ENCODE peak calls at places on chromosomes 13 and 19, in ten cellular contexts. One of them, this sample, is unnamed.

GRCh38 chr19:378706-379105 is 30.2 kb downstream of the C2CD4C start:
- DNase-seq in HCT116: no peak
- DNase-seq in HFFc6: no peak
- DNase-seq in NCI-H524 treated with DMSO at 0.1 percent for 48 hours: no peak
- DNase-seq in substantia nigra: no peak
- DNase-seq in GM13977: no peak
- DNase-seq in left cardiac atrium: no peak
- DNase-seq in iris pigment epithelial cell: no peak
- DNase-seq in spleen: peak
- DNase-seq in hypothalamus: no peak
- DNase-seq in this sample: no peak

GRCh38 chr13:86882107-86882506 is 789.1 kb upstream of the SLITRK5 start:
- DNase-seq in HCT116: no peak
- DNase-seq in HFFc6: no peak
- DNase-seq in NCI-H524 treated with DMSO at 0.1 percent for 48 hours: no peak
- DNase-seq in substantia nigra: no peak
- DNase-seq in GM13977: no peak
- DNase-seq in left cardiac atrium: no peak
- DNase-seq in iris pigment epithelial cell: no peak
- DNase-seq in spleen: peak
- DNase-seq in hypothalamus: no peak
- DNase-seq in this sample: no peak

GRCh38 chr19:41758846-41759245 is 3.5 kb downstream of the CEACAM6 start:
- DNase-seq in HCT116: no peak
- DNase-seq in HFFc6: no peak
- DNase-seq in NCI-H524 treated with DMSO at 0.1 percent for 48 hours: no peak
- DNase-seq in substantia nigra: no peak
- DNase-seq in GM13977: no peak
- DNase-seq in left cardiac atrium: no peak
- DNase-seq in iris pigment epithelial cell: no peak
- DNase-seq in spleen: no peak
- DNase-seq in hypothalamus: no peak
- DNase-seq in this sample: no peak

GRCh38 chr13:46097015-46097414 is 7.8 kb downstream of the CPB2 start:
- DNase-seq in HCT116: no peak
- DNase-seq in HFFc6: no peak
- DNase-seq in NCI-H524 treated with DMSO at 0.1 percent for 48 hours: no peak
- DNase-seq in substantia nigra: peak
- DNase-seq in GM13977: no peak
- DNase-seq in left cardiac atrium: no peak
- DNase-seq in iris pigment epithelial cell: no peak
- DNase-seq in spleen: no peak
- DNase-seq in hypothalamus: no peak
- DNase-seq in this sample: no peak

GRCh38 chr19:5990289-5990797 is 12.4 kb upstream of the RANBP3 start:
- DNase-seq in HCT116: no peak
- DNase-seq in HFFc6: no peak
- DNase-seq in NCI-H524 treated with DMSO at 0.1 percent for 48 hours: no peak
- DNase-seq in substantia nigra: no peak
- DNase-seq in GM13977: no peak
- DNase-seq in left cardiac atrium: no peak
- DNase-seq in iris pigment epithelial cell: no peak
- DNase-seq in spleen: no peak
- DNase-seq in hypothalamus: no peak
- DNase-seq in this sample: no peak

GRCh38 chr13:25493930-25494707 is 122.3 kb downstream of the ATP8A2 start:
- DNase-seq in HCT116: no peak
- DNase-seq in HFFc6: no peak
- DNase-seq in NCI-H524 treated with DMSO at 0.1 percent for 48 hours: no peak
- DNase-seq in substantia nigra: no peak
- DNase-seq in GM13977: no peak
- DNase-seq in left cardiac atrium: no peak
- DNase-seq in iris pigment epithelial cell: no peak
- DNase-seq in spleen: no peak
- DNase-seq in hypothalamus: no peak
- DNase-seq in this sample: no peak

GRCh38 chr19:40191836-40192646 is 815 bp downstream of the MAP3K10 start:
- DNase-seq in HCT116: no peak
- DNase-seq in HFFc6: no peak
- DNase-seq in NCI-H524 treated with DMSO at 0.1 percent for 48 hours: no peak
- DNase-seq in substantia nigra: no peak
- DNase-seq in GM13977: peak
- DNase-seq in left cardiac atrium: peak
- DNase-seq in iris pigment epithelial cell: peak
- DNase-seq in spleen: peak
- DNase-seq in hypothalamus: peak
- DNase-seq in this sample: no peak

GRCh38 chr13:53137777-53138176 is 109.2 kb downstream of the OLFM4 start:
- DNase-seq in HCT116: no peak
- DNase-seq in HFFc6: peak
- DNase-seq in NCI-H524 treated with DMSO at 0.1 percent for 48 hours: no peak
- DNase-seq in substantia nigra: no peak
- DNase-seq in GM13977: no peak
- DNase-seq in left cardiac atrium: no peak
- DNase-seq in iris pigment epithelial cell: peak
- DNase-seq in spleen: no peak
- DNase-seq in hypothalamus: no peak
- DNase-seq in this sample: no peak

GRCh38 chr19:45251452-45252354 is 632 bp downstream of the MARK4 start:
- DNase-seq in HCT116: no peak
- DNase-seq in HFFc6: no peak
- DNase-seq in NCI-H524 treated with DMSO at 0.1 percent for 48 hours: no peak
- DNase-seq in substantia nigra: no peak
- DNase-seq in GM13977: peak
- DNase-seq in left cardiac atrium: no peak
- DNase-seq in iris pigment epithelial cell: no peak
- DNase-seq in spleen: peak
- DNase-seq in hypothalamus: peak
- DNase-seq in this sample: no peak

GRCh38 chr19:510606-511100 is 3.4 kb downstream of the TPGS1 start:
- DNase-seq in HCT116: peak
- DNase-seq in HFFc6: peak
- DNase-seq in NCI-H524 treated with DMSO at 0.1 percent for 48 hours: no peak
- DNase-seq in substantia nigra: peak
- DNase-seq in GM13977: peak
- DNase-seq in left cardiac atrium: peak
- DNase-seq in iris pigment epithelial cell: peak
- DNase-seq in spleen: peak
- DNase-seq in hypothalamus: peak
- DNase-seq in this sample: peak

GRCh38 chr19:47607564-47608073 is 1.3 kb upstream of the BICRA start:
- DNase-seq in HCT116: no peak
- DNase-seq in HFFc6: no peak
- DNase-seq in NCI-H524 treated with DMSO at 0.1 percent for 48 hours: no peak
- DNase-seq in substantia nigra: no peak
- DNase-seq in GM13977: no peak
- DNase-seq in left cardiac atrium: no peak
- DNase-seq in iris pigment epithelial cell: no peak
- DNase-seq in spleen: no peak
- DNase-seq in hypothalamus: no peak
- DNase-seq in this sample: no peak

GRCh38 chr19:37361994-37362393 is 8.9 kb upstream of the ZNF527 start:
- DNase-seq in HCT116: no peak
- DNase-seq in HFFc6: peak
- DNase-seq in NCI-H524 treated with DMSO at 0.1 percent for 48 hours: no peak
- DNase-seq in substantia nigra: no peak
- DNase-seq in GM13977: no peak
- DNase-seq in left cardiac atrium: no peak
- DNase-seq in iris pigment epithelial cell: peak
- DNase-seq in spleen: no peak
- DNase-seq in hypothalamus: no peak
- DNase-seq in this sample: no peak

GRCh38 chr19:42178791-42179500 is 38.5 kb downstream of the DEDD2 start:
- DNase-seq in HCT116: no peak
- DNase-seq in HFFc6: no peak
- DNase-seq in NCI-H524 treated with DMSO at 0.1 percent for 48 hours: peak
- DNase-seq in substantia nigra: no peak
- DNase-seq in GM13977: no peak
- DNase-seq in left cardiac atrium: no peak
- DNase-seq in iris pigment epithelial cell: no peak
- DNase-seq in spleen: no peak
- DNase-seq in hypothalamus: no peak
- DNase-seq in this sample: no peak

GRCh38 chr13:66859934-66860867 is 369.9 kb downstream of the PCDH9 start:
- DNase-seq in HCT116: no peak
- DNase-seq in HFFc6: no peak
- DNase-seq in NCI-H524 treated with DMSO at 0.1 percent for 48 hours: no peak
- DNase-seq in substantia nigra: no peak
- DNase-seq in GM13977: no peak
- DNase-seq in left cardiac atrium: no peak
- DNase-seq in iris pigment epithelial cell: no peak
- DNase-seq in spleen: no peak
- DNase-seq in hypothalamus: no peak
- DNase-seq in this sample: no peak

GRCh38 chr13:109700176-109700575 is 86.2 kb downstream of the IRS2 start:
- DNase-seq in HCT116: no peak
- DNase-seq in HFFc6: no peak
- DNase-seq in NCI-H524 treated with DMSO at 0.1 percent for 48 hours: peak
- DNase-seq in substantia nigra: peak
- DNase-seq in GM13977: no peak
- DNase-seq in left cardiac atrium: peak
- DNase-seq in iris pigment epithelial cell: peak
- DNase-seq in spleen: no peak
- DNase-seq in hypothalamus: no peak
- DNase-seq in this sample: no peak

GRCh38 chr13:27280009-27280646 is 9.5 kb downstream of the RASL11A start:
- DNase-seq in HCT116: no peak
- DNase-seq in HFFc6: no peak
- DNase-seq in NCI-H524 treated with DMSO at 0.1 percent for 48 hours: no peak
- DNase-seq in substantia nigra: no peak
- DNase-seq in GM13977: no peak
- DNase-seq in left cardiac atrium: no peak
- DNase-seq in iris pigment epithelial cell: no peak
- DNase-seq in spleen: no peak
- DNase-seq in hypothalamus: no peak
- DNase-seq in this sample: no peak

GRCh38 chr13:35767256-35767981 is 290.9 kb upstream of the MAB21L1 start:
- DNase-seq in HCT116: no peak
- DNase-seq in HFFc6: no peak
- DNase-seq in NCI-H524 treated with DMSO at 0.1 percent for 48 hours: peak
- DNase-seq in substantia nigra: no peak
- DNase-seq in GM13977: no peak
- DNase-seq in left cardiac atrium: no peak
- DNase-seq in iris pigment epithelial cell: no peak
- DNase-seq in spleen: no peak
- DNase-seq in hypothalamus: no peak
- DNase-seq in this sample: no peak

GRCh38 chr19:36046443-36047050 is 7.5 kb downstream of the THAP8 start:
- DNase-seq in HCT116: no peak
- DNase-seq in HFFc6: no peak
- DNase-seq in NCI-H524 treated with DMSO at 0.1 percent for 48 hours: no peak
- DNase-seq in substantia nigra: peak
- DNase-seq in GM13977: no peak
- DNase-seq in left cardiac atrium: no peak
- DNase-seq in iris pigment epithelial cell: peak
- DNase-seq in spleen: no peak
- DNase-seq in hypothalamus: no peak
- DNase-seq in this sample: no peak

GRCh38 chr19:17183271-17183757 is 31.8 kb upstream of the USE1 start:
- DNase-seq in HCT116: no peak
- DNase-seq in HFFc6: no peak
- DNase-seq in NCI-H524 treated with DMSO at 0.1 percent for 48 hours: no peak
- DNase-seq in substantia nigra: no peak
- DNase-seq in GM13977: no peak
- DNase-seq in left cardiac atrium: no peak
- DNase-seq in iris pigment epithelial cell: no peak
- DNase-seq in spleen: peak
- DNase-seq in hypothalamus: no peak
- DNase-seq in this sample: no peak

GRCh38 chr19:17560205-17560595 is 4.8 kb downstream of the COLGALT1 start:
- DNase-seq in HCT116: no peak
- DNase-seq in HFFc6: peak
- DNase-seq in NCI-H524 treated with DMSO at 0.1 percent for 48 hours: no peak
- DNase-seq in substantia nigra: no peak
- DNase-seq in GM13977: no peak
- DNase-seq in left cardiac atrium: peak
- DNase-seq in iris pigment epithelial cell: peak
- DNase-seq in spleen: no peak
- DNase-seq in hypothalamus: no peak
- DNase-seq in this sample: no peak

GRCh38 chr13:53058077-53058660 is 29.6 kb downstream of the OLFM4 start:
- DNase-seq in HCT116: no peak
- DNase-seq in HFFc6: no peak
- DNase-seq in NCI-H524 treated with DMSO at 0.1 percent for 48 hours: no peak
- DNase-seq in substantia nigra: no peak
- DNase-seq in GM13977: no peak
- DNase-seq in left cardiac atrium: no peak
- DNase-seq in iris pigment epithelial cell: no peak
- DNase-seq in spleen: no peak
- DNase-seq in hypothalamus: no peak
- DNase-seq in this sample: no peak

GRCh38 chr19:35704218-35704617 is at the start of gene ZBTB32:
- DNase-seq in HCT116: no peak
- DNase-seq in HFFc6: peak
- DNase-seq in NCI-H524 treated with DMSO at 0.1 percent for 48 hours: no peak
- DNase-seq in substantia nigra: no peak
- DNase-seq in GM13977: peak
- DNase-seq in left cardiac atrium: no peak
- DNase-seq in iris pigment epithelial cell: peak
- DNase-seq in spleen: no peak
- DNase-seq in hypothalamus: no peak
- DNase-seq in this sample: no peak

GRCh38 chr19:3804429-3804828 is 18.2 kb upstream of the MATK start:
- DNase-seq in HCT116: no peak
- DNase-seq in HFFc6: no peak
- DNase-seq in NCI-H524 treated with DMSO at 0.1 percent for 48 hours: no peak
- DNase-seq in substantia nigra: no peak
- DNase-seq in GM13977: no peak
- DNase-seq in left cardiac atrium: no peak
- DNase-seq in iris pigment epithelial cell: no peak
- DNase-seq in spleen: no peak
- DNase-seq in hypothalamus: no peak
- DNase-seq in this sample: no peak

GRCh38 chr19:58117841-58118575 is 20.0 kb upstream of the ZSCAN18 start:
- DNase-seq in HCT116: no peak
- DNase-seq in HFFc6: no peak
- DNase-seq in NCI-H524 treated with DMSO at 0.1 percent for 48 hours: no peak
- DNase-seq in substantia nigra: no peak
- DNase-seq in GM13977: no peak
- DNase-seq in left cardiac atrium: peak
- DNase-seq in iris pigment epithelial cell: no peak
- DNase-seq in spleen: no peak
- DNase-seq in hypothalamus: no peak
- DNase-seq in this sample: no peak

GRCh38 chr13:36146513-36147276 is 15.5 kb upstream of the DCLK1 start:
- DNase-seq in HCT116: no peak
- DNase-seq in HFFc6: no peak
- DNase-seq in NCI-H524 treated with DMSO at 0.1 percent for 48 hours: no peak
- DNase-seq in substantia nigra: no peak
- DNase-seq in GM13977: no peak
- DNase-seq in left cardiac atrium: no peak
- DNase-seq in iris pigment epithelial cell: peak
- DNase-seq in spleen: no peak
- DNase-seq in hypothalamus: no peak
- DNase-seq in this sample: no peak

GRCh38 chr13:59771272-59771671 is 392.5 kb downstream of the DIAPH3 start:
- DNase-seq in HCT116: no peak
- DNase-seq in HFFc6: peak
- DNase-seq in NCI-H524 treated with DMSO at 0.1 percent for 48 hours: no peak
- DNase-seq in substantia nigra: no peak
- DNase-seq in GM13977: no peak
- DNase-seq in left cardiac atrium: no peak
- DNase-seq in iris pigment epithelial cell: peak
- DNase-seq in spleen: no peak
- DNase-seq in hypothalamus: no peak
- DNase-seq in this sample: no peak

This sample was measured in GM06990.